ENCODE peak calls at places on chromosome 16, in four cellular contexts. One of them, this sample, is unnamed.

GRCh38 chr16:49782405-49782804 is 73.5 kb downstream of the ZNF423 start:
- DNase-seq in PC-9: no peak
- DNase-seq in fibroblast of mammary gland: no peak
- DNase-seq in tibial artery: no peak
- DNase-seq in this sample: no peak

GRCh38 chr16:8675183-8676159 is 1.1 kb downstream of the ABAT start:
- DNase-seq in PC-9: no peak
- DNase-seq in fibroblast of mammary gland: no peak
- DNase-seq in tibial artery: no peak
- DNase-seq in this sample: peak

GRCh38 chr16:24114876-24115275 is 141.3 kb upstream of the CACNG3 start:
- DNase-seq in PC-9: no peak
- DNase-seq in fibroblast of mammary gland: no peak
- DNase-seq in tibial artery: no peak
- DNase-seq in this sample: no peak

GRCh38 chr16:17379121-17379571 is 91.6 kb downstream of the XYLT1 start:
- DNase-seq in PC-9: no peak
- DNase-seq in fibroblast of mammary gland: peak
- DNase-seq in tibial artery: no peak
- DNase-seq in this sample: no peak

GRCh38 chr16:85563031-85563430 is 50.1 kb upstream of the GSE1 start:
- DNase-seq in PC-9: no peak
- DNase-seq in fibroblast of mammary gland: no peak
- DNase-seq in tibial artery: no peak
- DNase-seq in this sample: no peak

GRCh38 chr16:24344791-24345190 is 88.7 kb downstream of the CACNG3 start:
- DNase-seq in PC-9: no peak
- DNase-seq in fibroblast of mammary gland: no peak
- DNase-seq in tibial artery: no peak
- DNase-seq in this sample: no peak

GRCh38 chr16:84454611-84455010 is 49.8 kb downstream of the MEAK7 start:
- DNase-seq in PC-9: no peak
- DNase-seq in fibroblast of mammary gland: no peak
- DNase-seq in tibial artery: no peak
- DNase-seq in this sample: no peak

GRCh38 chr16:10878644-10879498 is 1.9 kb downstream of the CIITA start:
- DNase-seq in PC-9: peak
- DNase-seq in fibroblast of mammary gland: no peak
- DNase-seq in tibial artery: peak
- DNase-seq in this sample: peak

GRCh38 chr16:28086496-28087139 is 23.1 kb upstream of the GSG1L start:
- DNase-seq in PC-9: no peak
- DNase-seq in fibroblast of mammary gland: no peak
- DNase-seq in tibial artery: no peak
- DNase-seq in this sample: no peak

GRCh38 chr16:80831039-80831438 is 26.6 kb upstream of the CDYL2 start:
- DNase-seq in PC-9: no peak
- DNase-seq in fibroblast of mammary gland: no peak
- DNase-seq in tibial artery: no peak
- DNase-seq in this sample: no peak

GRCh38 chr16:2982402-2982801 is 2.2 kb upstream of the PKMYT1 start:
- DNase-seq in PC-9: no peak
- DNase-seq in fibroblast of mammary gland: no peak
- DNase-seq in tibial artery: no peak
- DNase-seq in this sample: no peak

GRCh38 chr16:84348386-84348785 is 20.0 kb upstream of the ATP2C2 start:
- DNase-seq in PC-9: no peak
- DNase-seq in fibroblast of mammary gland: no peak
- DNase-seq in tibial artery: no peak
- DNase-seq in this sample: peak

GRCh38 chr16:69243479-69243878 is 56.5 kb downstream of the SNTB2 start:
- DNase-seq in PC-9: no peak
- DNase-seq in fibroblast of mammary gland: peak
- DNase-seq in tibial artery: no peak
- DNase-seq in this sample: peak

GRCh38 chr16:78183437-78183836 is 84.0 kb downstream of the WWOX start:
- DNase-seq in PC-9: no peak
- DNase-seq in fibroblast of mammary gland: no peak
- DNase-seq in tibial artery: no peak
- DNase-seq in this sample: no peak

GRCh38 chr16:75066861-75067447 is 49.6 kb downstream of the LDHD start:
- DNase-seq in PC-9: no peak
- DNase-seq in fibroblast of mammary gland: no peak
- DNase-seq in tibial artery: no peak
- DNase-seq in this sample: no peak

GRCh38 chr16:84729716-84730320 is 30.0 kb downstream of the USP10 start:
- DNase-seq in PC-9: peak
- DNase-seq in fibroblast of mammary gland: no peak
- DNase-seq in tibial artery: no peak
- DNase-seq in this sample: peak

GRCh38 chr16:85448557-85449194 is 164.4 kb upstream of the GSE1 start:
- DNase-seq in PC-9: no peak
- DNase-seq in fibroblast of mammary gland: peak
- DNase-seq in tibial artery: no peak
- DNase-seq in this sample: no peak

GRCh38 chr16:54511181-54511731 is 224.7 kb upstream of the IRX3 start:
- DNase-seq in PC-9: no peak
- DNase-seq in fibroblast of mammary gland: peak
- DNase-seq in tibial artery: no peak
- DNase-seq in this sample: peak

GRCh38 chr16:8806272-8806983 is 8.8 kb downstream of the PMM2 start:
- DNase-seq in PC-9: no peak
- DNase-seq in fibroblast of mammary gland: no peak
- DNase-seq in tibial artery: no peak
- DNase-seq in this sample: no peak

GRCh38 chr16:49631521-49632041 is 224.3 kb downstream of the ZNF423 start:
- DNase-seq in PC-9: no peak
- DNase-seq in fibroblast of mammary gland: peak
- DNase-seq in tibial artery: no peak
- DNase-seq in this sample: peak

GRCh38 chr16:54935411-54936085 is 4.9 kb downstream of the IRX5 start:
- DNase-seq in PC-9: no peak
- DNase-seq in fibroblast of mammary gland: no peak
- DNase-seq in tibial artery: no peak
- DNase-seq in this sample: no peak

GRCh38 chr16:49463529-49463928 is 89.9 kb downstream of the C16orf78 start:
- DNase-seq in PC-9: no peak
- DNase-seq in fibroblast of mammary gland: no peak
- DNase-seq in tibial artery: no peak
- DNase-seq in this sample: no peak

GRCh38 chr16:68086860-68087268 is 1.7 kb downstream of the NFATC3 start:
- DNase-seq in PC-9: no peak
- DNase-seq in fibroblast of mammary gland: peak
- DNase-seq in tibial artery: no peak
- DNase-seq in this sample: no peak

GRCh38 chr16:69253796-69254426 is 57.2 kb upstream of the VPS4A start:
- DNase-seq in PC-9: no peak
- DNase-seq in fibroblast of mammary gland: peak
- DNase-seq in tibial artery: no peak
- DNase-seq in this sample: peak

GRCh38 chr16:14181371-14182050 is 110.4 kb downstream of the MRTFB start:
- DNase-seq in PC-9: peak
- DNase-seq in fibroblast of mammary gland: peak
- DNase-seq in tibial artery: no peak
- DNase-seq in this sample: peak

GRCh38 chr16:65284583-65284982 is 162.7 kb upstream of the CDH11 start:
- DNase-seq in PC-9: no peak
- DNase-seq in fibroblast of mammary gland: peak
- DNase-seq in tibial artery: no peak
- DNase-seq in this sample: peak

GRCh38 chr16:75860654-75861053 is 134.4 kb upstream of the CPHXL start:
- DNase-seq in PC-9: no peak
- DNase-seq in fibroblast of mammary gland: peak
- DNase-seq in tibial artery: no peak
- DNase-seq in this sample: no peak

GRCh38 chr16:35750701-35751104 is 2291.3 kb downstream of the TP53TG3F start:
- DNase-seq in PC-9: no peak
- DNase-seq in fibroblast of mammary gland: no peak
- DNase-seq in tibial artery: no peak
- DNase-seq in this sample: no peak

GRCh38 chr16:85002643-85003042 is 8.7 kb downstream of the ZDHHC7 start:
- DNase-seq in PC-9: no peak
- DNase-seq in fibroblast of mammary gland: peak
- DNase-seq in tibial artery: peak
- DNase-seq in this sample: no peak

GRCh38 chr16:80253741-80254140 is 287.1 kb upstream of the DYNLRB2 start:
- DNase-seq in PC-9: no peak
- DNase-seq in fibroblast of mammary gland: no peak
- DNase-seq in tibial artery: no peak
- DNase-seq in this sample: no peak

GRCh38 chr16:5738586-5738985 is 641.0 kb upstream of the EEF2KMT start:
- DNase-seq in PC-9: no peak
- DNase-seq in fibroblast of mammary gland: no peak
- DNase-seq in tibial artery: no peak
- DNase-seq in this sample: no peak

GRCh38 chr16:88988980-88989791 is 12.2 kb upstream of the CBFA2T3 start:
- DNase-seq in PC-9: no peak
- DNase-seq in fibroblast of mammary gland: no peak
- DNase-seq in tibial artery: no peak
- DNase-seq in this sample: no peak

GRCh38 chr16:30760160-30760559 is 1.7 kb downstream of the CFAP119 start:
- DNase-seq in PC-9: no peak
- DNase-seq in fibroblast of mammary gland: no peak
- DNase-seq in tibial artery: no peak
- DNase-seq in this sample: no peak

GRCh38 chr16:85413713-85414663 is 199.1 kb upstream of the GSE1 start:
- DNase-seq in PC-9: no peak
- DNase-seq in fibroblast of mammary gland: no peak
- DNase-seq in tibial artery: no peak
- DNase-seq in this sample: no peak

GRCh38 chr16:87844374-87844733 is 25.0 kb downstream of the SLC7A5 start:
- DNase-seq in PC-9: no peak
- DNase-seq in fibroblast of mammary gland: peak
- DNase-seq in tibial artery: no peak
- DNase-seq in this sample: no peak

GRCh38 chr16:76450890-76451289 is 173.7 kb downstream of the CNTNAP4 start:
- DNase-seq in PC-9: no peak
- DNase-seq in fibroblast of mammary gland: no peak
- DNase-seq in tibial artery: no peak
- DNase-seq in this sample: no peak

GRCh38 chr16:48628359-48628985 is 18.5 kb upstream of the N4BP1 start:
- DNase-seq in PC-9: no peak
- DNase-seq in fibroblast of mammary gland: no peak
- DNase-seq in tibial artery: no peak
- DNase-seq in this sample: no peak

GRCh38 chr16:62545039-62545438 is 508.8 kb upstream of the CDH8 start:
- DNase-seq in PC-9: no peak
- DNase-seq in fibroblast of mammary gland: no peak
- DNase-seq in tibial artery: no peak
- DNase-seq in this sample: no peak

GRCh38 chr16:72467157-72467759 is 295.3 kb upstream of the PMFBP1 start:
- DNase-seq in PC-9: no peak
- DNase-seq in fibroblast of mammary gland: peak
- DNase-seq in tibial artery: no peak
- DNase-seq in this sample: peak
- TF ChIP-seq CTCF in PC-9: peak
- TF ChIP-seq CTCF in fibroblast of mammary gland: peak
- TF ChIP-seq CTCF in tibial artery: peak
- TF ChIP-seq CTCF in this sample: peak

DNA sequence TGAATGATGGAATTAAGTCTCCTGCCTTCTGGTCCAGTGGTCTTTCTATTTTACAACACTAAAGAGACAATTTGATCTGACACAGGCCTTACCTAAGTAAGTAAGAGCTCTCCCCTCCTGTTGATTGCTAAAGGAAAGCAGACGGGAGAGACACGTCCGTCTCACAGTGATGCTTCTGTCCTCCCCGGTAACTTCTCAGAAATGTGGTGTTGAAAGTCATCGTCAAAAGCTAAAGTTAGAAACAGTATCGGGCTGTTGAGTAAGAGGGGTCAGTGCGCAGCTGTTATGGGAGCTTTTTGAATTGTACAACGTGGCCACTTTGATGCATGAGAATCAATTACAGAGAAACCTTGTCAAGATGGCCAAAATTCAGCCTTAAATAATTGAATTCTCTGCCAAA is 1.9 kb upstream of the RBFOX1 start:
- DNase-seq in PC-9: no peak
- DNase-seq in fibroblast of mammary gland: no peak
- DNase-seq in tibial artery: no peak
- DNase-seq in this sample: no peak
- H3K4me3 ChIP-seq in PC-9: no peak
- H3K4me3 ChIP-seq in fibroblast of mammary gland: no peak
- H3K4me3 ChIP-seq in tibial artery: no peak
- H3K4me3 ChIP-seq in this sample: no peak

GRCh38 chr16:56793504-56793903 is 63.6 kb downstream of the NUP93 start:
- DNase-seq in PC-9: no peak
- DNase-seq in fibroblast of mammary gland: peak
- DNase-seq in tibial artery: no peak
- DNase-seq in this sample: peak
- TF ChIP-seq CTCF in PC-9: peak
- TF ChIP-seq CTCF in fibroblast of mammary gland: peak
- TF ChIP-seq CTCF in tibial artery: no peak
- TF ChIP-seq CTCF in this sample: peak

GRCh38 chr16:860891-861290 is 60.4 kb upstream of the GNG13 start:
- DNase-seq in PC-9: no peak
- DNase-seq in fibroblast of mammary gland: no peak
- DNase-seq in tibial artery: no peak
- DNase-seq in this sample: no peak
- H3K4me3 ChIP-seq in PC-9: no peak
- H3K4me3 ChIP-seq in fibroblast of mammary gland: no peak
- H3K4me3 ChIP-seq in tibial artery: no peak
- H3K4me3 ChIP-seq in this sample: no peak

GRCh38 chr16:4291699-4292098 is 18.9 kb upstream of the TFAP4 start:
- DNase-seq in PC-9: no peak
- DNase-seq in fibroblast of mammary gland: no peak
- DNase-seq in tibial artery: no peak
- DNase-seq in this sample: no peak
- TF ChIP-seq CTCF in PC-9: no peak
- TF ChIP-seq CTCF in fibroblast of mammary gland: no peak
- TF ChIP-seq CTCF in tibial artery: no peak
- TF ChIP-seq CTCF in this sample: no peak

DNA sequence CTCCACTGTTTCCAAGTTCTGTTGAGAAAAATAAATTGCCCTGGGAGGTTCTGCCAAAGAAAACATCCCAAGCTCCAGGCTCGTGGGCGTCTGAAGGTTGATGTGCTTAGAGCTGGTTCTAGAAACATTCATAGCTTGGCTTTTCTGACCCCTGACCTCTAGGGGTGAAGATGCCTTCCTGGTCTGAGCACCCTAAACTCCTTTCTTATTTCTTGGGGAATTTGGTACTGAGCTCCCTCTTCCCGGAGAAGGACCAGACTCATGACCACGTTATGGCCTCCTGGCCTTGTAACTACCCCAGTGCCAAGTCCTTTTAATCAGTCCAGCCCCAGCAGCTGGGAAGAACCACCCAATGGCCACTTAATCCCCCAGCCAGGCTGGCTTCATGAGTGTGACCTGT is 66.4 kb downstream of the MYH11 start:
- DNase-seq in PC-9: no peak
- DNase-seq in fibroblast of mammary gland: peak
- DNase-seq in tibial artery: no peak
- DNase-seq in this sample: peak
- H3K4me3 ChIP-seq in PC-9: no peak
- H3K4me3 ChIP-seq in fibroblast of mammary gland: no peak
- H3K4me3 ChIP-seq in tibial artery: no peak
- H3K4me3 ChIP-seq in this sample: no peak

This sample was measured in choroid plexus epithelial cell.